ENCODE peak calls at places on chromosomes 7 and 10, in six cellular contexts. One of them, this sample, is unnamed.

GRCh38 chr7:17633099-17633498 is 307.2 kb downstream of the SNX13 start:
- DNase-seq in lower lobe of right lung: no peak
- DNase-seq in RWPE2: no peak
- DNase-seq in CD8-positive, alpha-beta T cell: no peak
- DNase-seq in upper lobe of right lung: no peak
- DNase-seq in psoas muscle: no peak
- DNase-seq in this sample: no peak

GRCh38 chr10:78865518-78865835 is 203.3 kb upstream of the ZMIZ1 start:
- DNase-seq in lower lobe of right lung: no peak
- DNase-seq in RWPE2: no peak
- DNase-seq in CD8-positive, alpha-beta T cell: no peak
- DNase-seq in upper lobe of right lung: no peak
- DNase-seq in psoas muscle: no peak
- DNase-seq in this sample: no peak

GRCh38 chr10:65501259-65501658 is 1424.6 kb upstream of the LRRTM3 start:
- DNase-seq in lower lobe of right lung: no peak
- DNase-seq in RWPE2: no peak
- DNase-seq in CD8-positive, alpha-beta T cell: no peak
- DNase-seq in upper lobe of right lung: no peak
- DNase-seq in psoas muscle: no peak
- DNase-seq in this sample: no peak

GRCh38 chr7:45196374-45196773 is 38.8 kb downstream of the RAMP3 start:
- DNase-seq in lower lobe of right lung: no peak
- DNase-seq in RWPE2: no peak
- DNase-seq in CD8-positive, alpha-beta T cell: no peak
- DNase-seq in upper lobe of right lung: peak; percentile 3
- DNase-seq in psoas muscle: no peak
- DNase-seq in this sample: no peak

GRCh38 chr7:134902058-134902457 is 84.2 kb upstream of the AGBL3 start:
- DNase-seq in lower lobe of right lung: no peak
- DNase-seq in RWPE2: no peak
- DNase-seq in CD8-positive, alpha-beta T cell: no peak
- DNase-seq in upper lobe of right lung: no peak
- DNase-seq in psoas muscle: no peak
- DNase-seq in this sample: no peak

GRCh38 chr10:91289295-91289694 is 68.8 kb downstream of the PCGF5 start:
- DNase-seq in lower lobe of right lung: no peak
- DNase-seq in RWPE2: no peak
- DNase-seq in CD8-positive, alpha-beta T cell: no peak
- DNase-seq in upper lobe of right lung: no peak
- DNase-seq in psoas muscle: no peak
- DNase-seq in this sample: no peak

GRCh38 chr7:138063400-138063799 is 12.9 kb upstream of the AKR1D1 start:
- DNase-seq in lower lobe of right lung: no peak
- DNase-seq in RWPE2: no peak
- DNase-seq in CD8-positive, alpha-beta T cell: no peak
- DNase-seq in upper lobe of right lung: no peak
- DNase-seq in psoas muscle: no peak
- DNase-seq in this sample: no peak

GRCh38 chr10:6579193-6579903 is 728 bp downstream of the PRKCQ start:
- DNase-seq in lower lobe of right lung: peak; percentile 49
- DNase-seq in RWPE2: no peak
- DNase-seq in CD8-positive, alpha-beta T cell: no peak
- DNase-seq in upper lobe of right lung: no peak
- DNase-seq in psoas muscle: no peak
- DNase-seq in this sample: no peak

GRCh38 chr7:2474813-2475677 is 1.2 kb downstream of the GRIFIN start:
- DNase-seq in lower lobe of right lung: no peak
- DNase-seq in RWPE2: peak; percentile 62
- DNase-seq in CD8-positive, alpha-beta T cell: no peak
- DNase-seq in upper lobe of right lung: peak; percentile 61
- DNase-seq in psoas muscle: no peak
- DNase-seq in this sample: no peak

GRCh38 chr10:129962558-129963075 is 1.5 kb downstream of the EBF3 start:
- DNase-seq in lower lobe of right lung: no peak
- DNase-seq in RWPE2: no peak
- DNase-seq in CD8-positive, alpha-beta T cell: no peak
- DNase-seq in upper lobe of right lung: no peak
- DNase-seq in psoas muscle: no peak
- DNase-seq in this sample: no peak

GRCh38 chr10:129962092-129962494 is 2.0 kb downstream of the EBF3 start:
- DNase-seq in lower lobe of right lung: no peak
- DNase-seq in RWPE2: no peak
- DNase-seq in CD8-positive, alpha-beta T cell: no peak
- DNase-seq in upper lobe of right lung: no peak
- DNase-seq in psoas muscle: peak; percentile 44
- DNase-seq in this sample: no peak

GRCh38 chr10:129964611-129965417 is 740 bp upstream of the EBF3 start:
- DNase-seq in lower lobe of right lung: peak; percentile 40
- DNase-seq in RWPE2: no peak
- DNase-seq in CD8-positive, alpha-beta T cell: no peak
- DNase-seq in upper lobe of right lung: no peak
- DNase-seq in psoas muscle: peak; percentile 40
- DNase-seq in this sample: no peak

GRCh38 chr10:129963831-129964501 is at the start of gene EBF3:
- DNase-seq in lower lobe of right lung: peak; percentile 54
- DNase-seq in RWPE2: no peak
- DNase-seq in CD8-positive, alpha-beta T cell: no peak
- DNase-seq in upper lobe of right lung: no peak
- DNase-seq in psoas muscle: peak; percentile 91
- DNase-seq in this sample: no peak

DNA sequence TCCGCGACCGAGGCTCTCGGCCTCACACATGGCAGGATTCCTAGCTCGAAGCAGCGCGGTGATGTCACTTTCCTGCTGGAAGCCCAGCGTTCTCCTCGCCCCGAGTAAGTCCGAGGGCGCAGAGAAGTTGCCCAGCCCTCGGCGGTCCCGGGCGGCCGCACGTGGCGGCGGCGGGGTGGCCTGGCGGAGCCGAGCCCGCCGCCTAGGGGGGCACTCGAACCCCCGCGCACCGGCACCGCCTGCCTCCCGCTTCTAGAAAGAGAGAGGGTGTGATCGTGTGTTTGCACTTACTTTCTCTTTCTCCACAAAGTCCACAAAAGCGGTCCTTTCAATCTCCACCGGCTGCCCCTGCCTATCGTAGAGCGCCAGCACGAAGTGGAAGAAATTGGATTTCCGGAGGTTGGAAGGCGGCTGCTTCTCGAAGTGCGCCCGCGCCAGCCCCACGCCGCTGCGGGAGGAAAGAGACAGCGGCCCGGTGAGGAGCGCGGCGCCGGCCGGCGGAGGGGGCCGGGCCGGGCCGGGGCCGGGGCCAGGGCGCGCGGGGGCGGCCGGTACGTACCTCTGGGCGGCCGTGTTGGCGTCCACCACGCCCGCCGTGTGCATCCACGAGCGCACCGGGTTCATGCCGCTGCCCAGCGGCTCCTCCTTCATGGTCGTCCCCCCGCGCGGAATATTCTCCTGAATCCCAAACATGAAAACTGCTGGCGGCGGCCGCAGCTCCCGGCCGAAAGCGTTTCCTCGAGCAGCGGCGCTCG is 821 bp downstream of the EBF3 start:
- DNase-seq in lower lobe of right lung: no peak
- DNase-seq in RWPE2: no peak
- DNase-seq in CD8-positive, alpha-beta T cell: no peak
- DNase-seq in upper lobe of right lung: no peak
- DNase-seq in psoas muscle: peak; percentile 56
- DNase-seq in this sample: no peak
- H3K27ac ChIP-seq in lower lobe of right lung: no peak overlapping the region
- H3K27ac ChIP-seq in RWPE2: no peak overlapping the region
- H3K27ac ChIP-seq in CD8-positive, alpha-beta T cell: no peak overlapping the region
- H3K27ac ChIP-seq in upper lobe of right lung: no peak overlapping the region
- H3K27ac ChIP-seq in psoas muscle: peak overlapping the region; percentile 94
- H3K27ac ChIP-seq in this sample: peak overlapping the region; percentile 82

GRCh38 chr10:52877453-52877852 is 104.9 kb upstream of the MBL2 start:
- DNase-seq in lower lobe of right lung: no peak
- DNase-seq in RWPE2: no peak
- DNase-seq in CD8-positive, alpha-beta T cell: no peak
- DNase-seq in upper lobe of right lung: no peak
- DNase-seq in psoas muscle: no peak
- DNase-seq in this sample: no peak

GRCh38 chr10:52883996-52884871 is 111.7 kb upstream of the MBL2 start:
- DNase-seq in lower lobe of right lung: no peak
- DNase-seq in RWPE2: peak; percentile 88
- DNase-seq in CD8-positive, alpha-beta T cell: no peak
- DNase-seq in upper lobe of right lung: no peak
- DNase-seq in psoas muscle: no peak
- DNase-seq in this sample: no peak

GRCh38 chr10:52879181-52879607 is 106.6 kb upstream of the MBL2 start:
- DNase-seq in lower lobe of right lung: no peak
- DNase-seq in RWPE2: no peak
- DNase-seq in CD8-positive, alpha-beta T cell: no peak
- DNase-seq in upper lobe of right lung: no peak
- DNase-seq in psoas muscle: no peak
- DNase-seq in this sample: no peak

GRCh38 chr10:52875341-52875740 is 102.8 kb upstream of the MBL2 start:
- DNase-seq in lower lobe of right lung: no peak
- DNase-seq in RWPE2: no peak
- DNase-seq in CD8-positive, alpha-beta T cell: no peak
- DNase-seq in upper lobe of right lung: no peak
- DNase-seq in psoas muscle: no peak
- DNase-seq in this sample: no peak

GRCh38 chr10:52879651-52880050 is 107.1 kb upstream of the MBL2 start:
- DNase-seq in lower lobe of right lung: no peak
- DNase-seq in RWPE2: no peak
- DNase-seq in CD8-positive, alpha-beta T cell: no peak
- DNase-seq in upper lobe of right lung: no peak
- DNase-seq in psoas muscle: no peak
- DNase-seq in this sample: no peak
- H3K4me1 ChIP-seq in lower lobe of right lung: no peaks in the 10 kb centered on the region
- H3K4me1 ChIP-seq in RWPE2: peaks cover 33% of the 10 kb centered on the region
- H3K4me1 ChIP-seq in CD8-positive, alpha-beta T cell: no peaks in the 10 kb centered on the region
- H3K4me1 ChIP-seq in upper lobe of right lung: no peaks in the 10 kb centered on the region
- H3K4me1 ChIP-seq in psoas muscle: no peaks in the 10 kb centered on the region
- H3K4me1 ChIP-seq in this sample: peaks cover 18% of the 10 kb centered on the region

DNA sequence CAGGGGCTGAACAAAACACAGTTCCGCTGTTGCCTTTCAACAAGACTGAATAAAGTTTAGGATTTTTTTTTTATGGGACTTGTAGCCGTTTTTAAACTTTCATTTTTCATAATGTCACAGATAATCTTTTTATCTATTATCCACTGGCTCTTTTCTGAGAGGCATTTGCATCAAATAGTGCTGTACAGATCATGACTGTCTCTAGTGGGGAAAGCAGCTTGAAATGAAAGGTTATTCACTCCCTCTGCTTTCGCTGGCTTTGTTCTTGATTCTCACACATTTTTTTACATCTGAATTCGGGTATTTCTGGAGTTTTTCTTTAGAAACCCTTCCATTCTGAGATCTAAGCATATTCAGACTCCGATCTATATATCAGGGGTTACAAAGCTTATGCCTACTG is 543.3 kb upstream of the GALNT17 start:
- DNase-seq in lower lobe of right lung: no peak
- DNase-seq in RWPE2: no peak
- DNase-seq in CD8-positive, alpha-beta T cell: no peak
- DNase-seq in upper lobe of right lung: no peak
- DNase-seq in psoas muscle: no peak
- DNase-seq in this sample: no peak
- TF ChIP-seq CTCF in lower lobe of right lung: no peak
- TF ChIP-seq CTCF in RWPE2: no peak
- TF ChIP-seq CTCF in CD8-positive, alpha-beta T cell: no peak
- TF ChIP-seq CTCF in upper lobe of right lung: no peak
- TF ChIP-seq CTCF in psoas muscle: no peak
- TF ChIP-seq CTCF in this sample: no peak

GRCh38 chr7:116557901-116558300 is 33.1 kb downstream of the CAV1 start:
- DNase-seq in lower lobe of right lung: no peak
- DNase-seq in RWPE2: no peak
- DNase-seq in CD8-positive, alpha-beta T cell: no peak
- DNase-seq in upper lobe of right lung: no peak
- DNase-seq in psoas muscle: no peak
- DNase-seq in this sample: no peak
- H3K27ac ChIP-seq in lower lobe of right lung: no peak overlapping the region
- H3K27ac ChIP-seq in RWPE2: peak overlapping the region; percentile 34
- H3K27ac ChIP-seq in CD8-positive, alpha-beta T cell: no peak overlapping the region
- H3K27ac ChIP-seq in upper lobe of right lung: no peak overlapping the region
- H3K27ac ChIP-seq in psoas muscle: no peak overlapping the region
- H3K27ac ChIP-seq in this sample: no peak overlapping the region

DNA sequence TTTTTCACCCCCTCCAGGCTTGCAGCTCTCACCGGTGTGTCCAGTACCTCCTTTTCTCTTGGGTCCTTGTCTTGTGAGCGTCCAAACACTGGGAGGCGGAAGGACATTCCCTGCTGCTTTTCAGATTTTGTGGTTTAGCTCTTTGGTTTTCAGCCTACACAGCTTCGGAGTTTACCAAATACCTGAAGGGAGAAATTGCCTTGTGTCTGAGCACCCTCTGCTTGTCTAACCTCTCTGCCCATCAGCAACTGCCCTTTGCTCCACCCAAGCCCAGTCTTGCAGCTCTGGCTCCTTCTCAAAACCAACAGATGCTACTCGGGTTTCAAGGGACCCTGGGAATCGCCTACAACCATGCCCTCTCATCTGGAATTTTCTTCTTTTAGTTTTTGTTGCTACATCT is 519.1 kb upstream of the IGFBP3 start:
- DNase-seq in lower lobe of right lung: no peak
- DNase-seq in RWPE2: no peak
- DNase-seq in CD8-positive, alpha-beta T cell: no peak
- DNase-seq in upper lobe of right lung: no peak
- DNase-seq in psoas muscle: no peak
- DNase-seq in this sample: no peak
- H3K4me1 ChIP-seq in lower lobe of right lung: no peaks in the 10 kb centered on the region
- H3K4me1 ChIP-seq in RWPE2: no peaks in the 10 kb centered on the region
- H3K4me1 ChIP-seq in CD8-positive, alpha-beta T cell: no peaks in the 10 kb centered on the region
- H3K4me1 ChIP-seq in upper lobe of right lung: no peaks in the 10 kb centered on the region
- H3K4me1 ChIP-seq in psoas muscle: no peaks in the 10 kb centered on the region
- H3K4me1 ChIP-seq in this sample: no peaks in the 10 kb centered on the region

DNA sequence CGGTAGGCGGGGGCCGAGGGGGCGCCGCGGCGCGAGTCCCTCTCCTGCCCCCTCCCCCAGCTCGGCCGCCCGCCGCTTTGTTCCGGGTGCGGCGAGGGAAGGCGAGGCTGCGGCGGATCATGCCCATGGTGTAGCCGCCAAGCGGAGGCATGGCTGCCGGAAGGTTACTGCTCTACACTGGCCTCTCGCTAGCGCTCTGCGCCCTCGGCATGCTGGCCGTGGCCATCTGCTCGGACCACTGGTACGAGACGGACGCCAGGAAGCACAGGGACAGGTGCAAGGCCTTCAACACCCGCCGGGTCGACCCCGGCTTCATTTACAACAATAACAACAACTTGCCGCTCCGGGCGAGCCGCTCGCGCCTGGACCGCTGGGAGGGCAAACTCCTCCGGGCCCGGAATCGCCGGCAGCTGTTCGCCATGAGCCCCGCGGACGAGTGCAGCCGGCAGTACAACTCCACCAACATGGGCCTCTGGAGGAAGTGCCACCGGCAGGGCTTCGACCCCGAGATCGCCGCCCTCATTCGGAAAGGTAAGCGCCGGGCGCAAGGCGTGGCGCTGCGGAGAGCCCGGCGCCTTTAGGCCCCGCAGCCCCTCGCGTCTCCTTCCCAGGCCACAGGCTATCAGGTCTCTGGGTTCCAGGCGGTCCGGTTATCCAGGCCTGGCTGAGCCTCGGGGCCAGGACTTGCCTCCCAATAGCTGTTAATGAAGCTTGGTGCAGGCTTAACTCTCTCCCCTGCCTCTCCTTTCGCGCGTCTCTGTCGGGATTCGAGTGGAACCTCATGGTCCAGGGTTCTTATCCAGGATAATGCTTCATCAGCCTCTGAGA is 512 bp downstream of the TMEM178B start:
- DNase-seq in lower lobe of right lung: no peak
- DNase-seq in RWPE2: no peak
- DNase-seq in CD8-positive, alpha-beta T cell: no peak
- DNase-seq in upper lobe of right lung: peak; percentile 65
- DNase-seq in psoas muscle: peak; percentile 21
- DNase-seq in this sample: no peak
- TF ChIP-seq CTCF in lower lobe of right lung: no peak
- TF ChIP-seq CTCF in RWPE2: no peak
- TF ChIP-seq CTCF in CD8-positive, alpha-beta T cell: no peak
- TF ChIP-seq CTCF in upper lobe of right lung: no peak
- TF ChIP-seq CTCF in psoas muscle: no peak
- TF ChIP-seq CTCF in this sample: no peak